ENCODE peak calls at places on chromosomes 2 and 18, in six cellular contexts. Z, P, Y, G, K and S are unnamed samples.

GRCh38 chr2:101038455-101039255 is 36.6 kb downstream of the RPL31 start:
- DNase-seq in K (no peak), G (no peak), Y (peak; percentile 11), Z (peak; percentile 24), P (no peak), S (no peak)

GRCh38 chr2:37836270-37836669 is 88.8 kb upstream of the RMDN2 start:
- DNase-seq in Z (no peak), G (no peak), Y (no peak), K (no peak), P (no peak), S (no peak)

GRCh38 chr2:64052468-64053241 is 33.4 kb upstream of the VPS54 start:
- DNase-seq in Y (no peak), G (peak; percentile 40), Z (no peak), K (peak; percentile 39), P (no peak), S (peak; percentile 7)

GRCh38 chr18:136433-136832 is 21.9 kb upstream of the USP14 start:
- DNase-seq in Z (no peak), Y (no peak), K (peak; percentile 25), G (peak; percentile 28), P (no peak), S (no peak)

GRCh38 chr2:99150691-99151090 is 4.1 kb downstream of the TSGA10 start:
- DNase-seq in Y (no peak), P (no peak), K (no peak), Z (no peak), G (no peak), S (no peak)

GRCh38 chr2:223020971-223021675 is 30.9 kb upstream of the KCNE4 start:
- DNase-seq in K (peak; percentile 17), Z (no peak), Y (no peak), G (no peak), P (no peak), S (no peak)

GRCh38 chr2:9311488-9311887 is 104.9 kb downstream of the ASAP2 start:
- DNase-seq in P (peak; percentile 85), K (peak; percentile 85), Z (peak; percentile 90), G (no peak), Y (peak; percentile 95), S (peak; percentile 76)

GRCh38 chr2:26745609-26746327 is 18.3 kb upstream of the SLC35F6 start:
- DNase-seq in Y (peak; percentile 76), K (peak; percentile 85), Z (peak; percentile 82), G (peak; percentile 42), P (no peak), S (peak; percentile 89)

GRCh38 chr2:187299122-187299906 is 148.7 kb downstream of the CALCRL start:
- DNase-seq in Y (peak; percentile 14), Z (peak; percentile 31), P (no peak), K (peak; percentile 12), G (no peak), S (peak; percentile 15)

GRCh38 chr2:105321875-105322646 is 7.5 kb downstream of the TGFBRAP1 start:
- DNase-seq in Z (no peak), P (no peak), G (no peak), K (no peak), Y (peak; percentile 68), S (peak; percentile 39)

GRCh38 chr2:240624950-240625621 is at the start of gene GPR35:
- DNase-seq in G (peak; percentile 34), Z (peak; percentile 91), Y (peak; percentile 65), K (no peak), P (no peak), S (peak; percentile 81)

GRCh38 chr2:181354626-181355025 is 102.6 kb upstream of the ITGA4 start:
- DNase-seq in K (no peak), Y (peak; percentile 94), G (no peak), Z (peak; percentile 85), P (no peak), S (peak; percentile 64)

GRCh38 chr18:37270666-37271052 is 294.9 kb downstream of the CELF4 start:
- DNase-seq in Z (no peak), P (no peak), G (no peak), Y (no peak), K (no peak), S (no peak)

GRCh38 chr18:21682276-21683051 is 22.1 kb downstream of the ABHD3 start:
- DNase-seq in P (no peak), K (no peak), Y (peak; percentile 80), G (peak; percentile 36), Z (peak; percentile 57), S (peak; percentile 75)

GRCh38 chr2:202251494-202251893 is 13.1 kb upstream of the SUMO1 start:
- DNase-seq in Y (peak; percentile 15), K (no peak), P (no peak), G (no peak), Z (no peak), S (no peak)

GRCh38 chr2:118148133-118148532 is 59.9 kb downstream of the INSIG2 start:
- DNase-seq in Y (no peak), P (no peak), K (no peak), Z (no peak), G (no peak), S (no peak)

GRCh38 chr2:202652119-202652518 is 17.4 kb downstream of the FAM117B start:
- DNase-seq in G (no peak), Y (no peak), P (no peak), K (no peak), Z (no peak), S (no peak)

GRCh38 chr2:160918909-160919503 is 241.2 kb upstream of the TANK start:
- DNase-seq in Y (peak; percentile 65), K (no peak), P (no peak), Z (no peak), G (no peak), S (peak; percentile 47)

GRCh38 chr2:63283273-63283672 is 232.6 kb downstream of the OTX1 start:
- DNase-seq in Z (no peak), K (no peak), G (no peak), Y (no peak), P (no peak), S (no peak)

GRCh38 chr18:39149211-39149806 is 1583.7 kb upstream of the CELF4 start:
- DNase-seq in Y (no peak), K (no peak), Z (no peak), P (no peak), G (no peak), S (no peak)

GRCh38 chr18:45275367-45276113 is 339.7 kb upstream of the SLC14A2 start:
- DNase-seq in K (no peak), G (no peak), Z (no peak), P (no peak), Y (peak; percentile 41), S (peak; percentile 25)

GRCh38 chr2:20479835-20480234 is 33.0 kb downstream of the RHOB start:
- DNase-seq in P (peak; percentile 50), Y (no peak), Z (no peak), K (no peak), G (no peak), S (no peak)

GRCh38 chr2:67600472-67600871 is 203.3 kb downstream of the ETAA1 start:
- DNase-seq in Z (no peak), Y (peak; percentile 48), K (no peak), G (no peak), P (no peak), S (no peak)

GRCh38 chr2:71798266-71799012 is 345.1 kb downstream of the DYSF start:
- DNase-seq in P (peak; percentile 70), Z (peak; percentile 72), K (peak; percentile 64), Y (peak; percentile 35), G (no peak), S (peak; percentile 39)

GRCh38 chr2:219997341-219997851 is 370.0 kb downstream of the SLC4A3 start:
- DNase-seq in P (no peak), G (no peak), Y (peak; percentile 62), K (peak; percentile 2), Z (peak; percentile 21), S (peak; percentile 57)

GRCh38 chr2:74253937-74254336 is 55.5 kb downstream of the MTHFD2 start:
- DNase-seq in Y (no peak), K (no peak), P (no peak), Z (no peak), G (no peak), S (peak; percentile 7)

GRCh38 chr2:6916224-6916623 is 988 bp upstream of the RNF144A start:
- DNase-seq in Z (no peak), K (no peak), Y (no peak), P (no peak), G (no peak), S (no peak)

GRCh38 chr18:34222025-34222395 is 2.7 kb downstream of the NOL4 start:
- DNase-seq in K (peak; percentile 41), Y (no peak), P (no peak), Z (peak; percentile 11), G (no peak), S (peak; percentile 33)